ENCODE peak calls at places on chromosomes 6 and 20, in nine cellular contexts. U is DMS 273 treated with DMSO at 0.1 percent for 48 hours, Q is left ventricle myocardium inferior, J is left ventricle myocardium superior, V is HT-29, N is skeletal muscle cell, Y is left lung, Z is endothelial cell, F is substantia nigra. O is an unnamed sample.

GRCh38 chr6:62479722-62480121 is 193.7 kb upstream of the KHDRBS2 start:
- DNase-seq in F (no peak), U (no peak), V (no peak), Q (no peak), Z (no peak), Y (no peak), J (no peak), N (no peak), O (no peak)

GRCh38 chr6:53728570-53729194 is 63.1 kb upstream of the KLHL31 start:
- DNase-seq in Z (peak), V (peak), Q (peak), F (peak), U (peak), J (peak), N (no peak), Y (no peak), O (peak)

GRCh38 chr20:12925214-12925755 is 83.5 kb upstream of the SPTLC3 start:
- DNase-seq in Z (peak), U (peak), N (peak), Q (no peak), J (peak), F (peak), V (peak), Y (no peak), O (peak)

GRCh38 chr6:36838896-36839818 is at the start of gene CPNE5:
- DNase-seq in N (no peak), Q (peak), V (no peak), Z (peak), F (no peak), Y (no peak), U (no peak), J (peak), O (no peak)

GRCh38 chr6:157270916-157271315 is 52.4 kb downstream of the TMEM242 start:
- DNase-seq in F (no peak), U (no peak), Z (no peak), Q (no peak), V (no peak), J (no peak), N (no peak), Y (no peak), O (no peak)

GRCh38 chr6:68008445-68008844 is 626.6 kb upstream of the ADGRB3 start:
- DNase-seq in J (no peak), Z (no peak), F (no peak), U (no peak), Y (no peak), Q (no peak), V (no peak), N (peak), O (no peak)

GRCh38 chr20:10111144-10111771 is 76.5 kb downstream of the ANKEF1 start:
- DNase-seq in Y (no peak), V (peak), F (no peak), Q (no peak), J (no peak), N (no peak), Z (no peak), U (no peak), O (no peak)

GRCh38 chr6:143673638-143674037 is 4.1 kb upstream of the PHACTR2 start:
- DNase-seq in Q (no peak), N (peak), Y (no peak), V (peak), F (no peak), Z (no peak), U (no peak), J (no peak), O (no peak)

GRCh38 chr6:22149081-22149480 is 147.8 kb downstream of the PRL start:
- DNase-seq in Z (no peak), F (no peak), J (no peak), U (no peak), V (no peak), Q (no peak), N (no peak), Y (no peak), O (no peak)

GRCh38 chr6:22006795-22007194 is 290.0 kb downstream of the PRL start:
- DNase-seq in V (no peak), J (no peak), F (no peak), Z (no peak), Y (no peak), Q (no peak), N (no peak), U (no peak), O (no peak)

GRCh38 chr20:59082981-59083380 is 40.4 kb upstream of the PRELID3B start:
- DNase-seq in J (no peak), N (no peak), Y (no peak), U (no peak), Q (no peak), Z (no peak), F (no peak), V (no peak), O (no peak)

GRCh38 chr6:156250593-156250992 is 526.6 kb upstream of the ARID1B start:
- DNase-seq in V (no peak), J (no peak), Z (no peak), Y (no peak), N (no peak), F (no peak), Q (no peak), U (no peak), O (no peak)

GRCh38 chr6:108733706-108734105 is 114.5 kb upstream of the ARMC2 start:
- DNase-seq in V (no peak), U (no peak), J (no peak), Q (no peak), F (no peak), Y (no peak), Z (no peak), N (no peak), O (no peak)

GRCh38 chr6:75563032-75563431 is 38.6 kb upstream of the SENP6 start:
- DNase-seq in Y (no peak), U (no peak), Z (no peak), Q (no peak), N (no peak), F (no peak), J (no peak), V (peak), O (no peak)

GRCh38 chr6:37049990-37050853 is 44.8 kb downstream of the FGD2 start:
- DNase-seq in Y (peak), Z (no peak), V (no peak), N (no peak), J (peak), Q (peak), U (no peak), F (peak), O (peak)

GRCh38 chr6:141685416-141685815 is 447.3 kb upstream of the GJE1 start:
- DNase-seq in Z (no peak), F (no peak), Y (no peak), U (no peak), Q (no peak), J (no peak), V (no peak), N (no peak), O (no peak)

GRCh38 chr6:11598687-11599086 is 61.1 kb downstream of the TMEM170B start:
- DNase-seq in Z (no peak), Q (no peak), N (no peak), Y (no peak), F (no peak), V (peak), U (no peak), J (no peak), O (no peak)

GRCh38 chr6:87277123-87277522 is 45.3 kb upstream of the SMIM8 start:
- DNase-seq in Y (no peak), F (no peak), N (no peak), Z (no peak), Q (no peak), J (no peak), U (no peak), V (peak), O (no peak)

GRCh38 chr20:58127731-58128130 is 100.7 kb downstream of the ANKRD60 start:
- DNase-seq in Z (no peak), Y (no peak), F (no peak), N (no peak), U (no peak), J (no peak), V (peak), Q (no peak), O (no peak)

GRCh38 chr20:47784599-47785320 is 521 bp downstream of the SULF2 start:
- DNase-seq in Q (peak), Z (peak), N (no peak), Y (peak), V (peak), F (no peak), U (peak), J (peak), O (no peak)

GRCh38 chr6:114049367-114049966 is 78.5 kb upstream of the HDAC2 start:
- DNase-seq in Y (no peak), U (no peak), N (no peak), Q (no peak), Z (no peak), F (no peak), V (peak), J (no peak), O (no peak)

GRCh38 chr6:111828799-111829198 is 44.5 kb downstream of the FYN start:
- DNase-seq in Q (no peak), N (no peak), V (no peak), F (no peak), Y (no peak), Z (no peak), J (no peak), U (no peak), O (no peak)

GRCh38 chr20:59320850-59321631 is 20.6 kb downstream of the EDN3 start:
- DNase-seq in Y (no peak), J (no peak), V (no peak), U (no peak), F (no peak), Q (no peak), Z (no peak), N (no peak), O (no peak)

GRCh38 chr20:59733326-59733725 is 129.0 kb downstream of the PHACTR3 start:
- DNase-seq in Y (no peak), Z (no peak), U (no peak), N (no peak), J (no peak), V (no peak), F (no peak), Q (no peak), O (no peak)

GRCh38 chr6:45132059-45132458 is 196.1 kb upstream of the RUNX2 start:
- DNase-seq in N (no peak), Z (no peak), J (no peak), U (no peak), Y (no peak), F (no peak), Q (no peak), V (peak), O (no peak)

GRCh38 chr6:82612475-82612874 is 248.9 kb downstream of the TPBG start:
- DNase-seq in Z (no peak), N (no peak), J (no peak), Y (no peak), Q (no peak), V (no peak), F (no peak), U (no peak), O (no peak)

GRCh38 chr6:37940074-37940847 is 120.7 kb downstream of the ZFAND3 start:
- DNase-seq in Q (no peak), N (peak), V (no peak), Z (no peak), F (no peak), J (no peak), U (peak), Y (no peak), O (no peak)

GRCh38 chr20:54475334-54476287 is at the start of gene DOK5:
- DNase-seq in Z (peak), Q (peak), F (peak), U (no peak), Y (peak), V (no peak), N (no peak), J (peak), O (no peak)

GRCh38 chr6:36815962-36816735 is 23.1 kb downstream of the CPNE5 start:
- DNase-seq in Y (no peak), N (no peak), U (no peak), J (no peak), F (no peak), Q (no peak), Z (no peak), V (no peak), O (no peak)

GRCh38 chr6:87575423-87575822 is 14.4 kb downstream of the RARS2 start:
- DNase-seq in F (no peak), V (no peak), Q (no peak), U (no peak), Y (no peak), N (no peak), J (no peak), Z (no peak), O (no peak)

GRCh38 chr6:107491791-107492674 is 2.1 kb downstream of the SOBP start:
- DNase-seq in Q (peak), U (peak), V (no peak), N (peak), J (peak), F (peak), Z (no peak), Y (no peak), O (peak)

GRCh38 chr20:47552996-47553395 is 51.3 kb downstream of the NCOA3 start:
- DNase-seq in N (no peak), V (no peak), J (no peak), Y (no peak), U (no peak), F (no peak), Q (no peak), Z (no peak), O (no peak)

GRCh38 chr6:62904687-62905086 is 306.6 kb upstream of the FKBP1C start:
- DNase-seq in Q (no peak), F (no peak), Z (no peak), U (no peak), Y (no peak), N (no peak), J (no peak), V (no peak), O (no peak)

GRCh38 chr6:89369009-89369408 is 16.5 kb upstream of the UBE2J1 start:
- DNase-seq in Y (no peak), J (peak), N (no peak), F (no peak), V (peak), U (no peak), Z (peak), Q (peak), O (no peak)

GRCh38 chr6:107539409-107539808 is 49.5 kb downstream of the SOBP start:
- DNase-seq in Y (no peak), Z (no peak), U (no peak), N (peak), F (no peak), J (no peak), V (peak), Q (no peak), O (no peak)

GRCh38 chr6:16700202-16700997 is 60.9 kb downstream of the ATXN1 start:
- DNase-seq in F (no peak), Z (peak), J (peak), U (no peak), N (no peak), V (no peak), Q (no peak), Y (no peak), O (no peak)

GRCh38 chr6:5968817-5969726 is 37.7 kb downstream of the NRN1 start:
- DNase-seq in V (peak), U (no peak), F (no peak), Y (peak), Q (peak), N (no peak), J (peak), Z (no peak), O (no peak)

GRCh38 chr6:145275019-145275418 is 460.3 kb downstream of the EPM2A start:
- DNase-seq in N (no peak), F (no peak), Y (no peak), Q (no peak), U (no peak), Z (no peak), J (no peak), V (no peak), O (no peak)

O was measured in amygdala.